ENCODE peak calls at places on chromosomes 16 and 17, in four cellular contexts. Y, B, H and I are unnamed samples.

GRCh38 chr16:714079-714478 is 839 bp upstream of the METRN start:
- DNase-seq in H (no peak), Y (no peak), B (no peak), I (no peak)

GRCh38 chr16:2962334-2963073 is 1.6 kb upstream of the KREMEN2 start:
- DNase-seq in Y (no peak), H (no peak), B (no peak), I (no peak)

GRCh38 chr16:51121850-51122249 is 29.2 kb downstream of the SALL1 start:
- DNase-seq in B (no peak), H (no peak), Y (no peak), I (no peak)

GRCh38 chr17:75667825-75668224 is 687 bp downstream of the SAP30BP start:
- DNase-seq in B (no peak), H (no peak), Y (no peak), I (no peak)

GRCh38 chr17:12209792-12210191 is 189.1 kb downstream of the MAP2K4 start:
- DNase-seq in Y (no peak), H (no peak), B (no peak), I (no peak)

GRCh38 chr17:7224661-7225111 is 4.9 kb downstream of the ACADVL start:
- DNase-seq in B (no peak), Y (no peak), H (no peak), I (no peak)

GRCh38 chr16:9557713-9558112 is 466.3 kb downstream of the HAPSTR1 start:
- DNase-seq in H (no peak), Y (no peak), B (no peak), I (no peak)

GRCh38 chr17:62919388-62919787 is 46.6 kb upstream of the TANC2 start:
- DNase-seq in H (no peak), Y (peak; percentile 65), B (no peak), I (peak; percentile 11)

GRCh38 chr17:14197582-14197981 is 39.1 kb downstream of the CDRT15 start:
- DNase-seq in B (no peak), Y (no peak), H (no peak), I (no peak)

GRCh38 chr17:68101075-68101991 is 65.8 kb downstream of the KPNA2 start:
- DNase-seq in H (peak; percentile 98), B (no peak), Y (peak; percentile 86), I (peak; percentile 85)

GRCh38 chr16:89827383-89828198 is 684 bp upstream of the SPIRE2 start:
- DNase-seq in Y (peak; percentile 59), B (no peak), H (no peak), I (peak; percentile 62)

GRCh38 chr16:67247698-67248400 is 568 bp upstream of the FHOD1 start:
- DNase-seq in Y (no peak), H (no peak), B (no peak), I (no peak)

GRCh38 chr17:77105706-77106105 is 35.1 kb upstream of the SEC14L1 start:
- DNase-seq in H (no peak), Y (no peak), B (no peak), I (no peak)

GRCh38 chr17:62707425-62707739 is 79.9 kb downstream of the MRC2 start:
- DNase-seq in Y (no peak), B (no peak), H (no peak), I (no peak)

GRCh38 chr17:13550291-13550690 is 51.4 kb downstream of the HS3ST3A1 start:
- DNase-seq in H (no peak), B (no peak), Y (peak; percentile 43), I (no peak)

GRCh38 chr16:59591480-59591879 is 857.4 kb upstream of the GOT2 start:
- DNase-seq in Y (peak; percentile 18), H (no peak), B (no peak), I (peak; percentile 53)

GRCh38 chr17:3593384-3593783 is 15.8 kb downstream of the TRPV1 start:
- DNase-seq in Y (no peak), H (no peak), B (no peak), I (no peak)

GRCh38 chr17:76772842-76773521 is 35.1 kb downstream of the MFSD11 start:
- DNase-seq in B (no peak), Y (peak; percentile 87), H (no peak), I (peak; percentile 87)

GRCh38 chr16:2858245-2859025 is 465 bp upstream of the PRSS22 start:
- DNase-seq in H (peak; percentile 58), Y (no peak), B (no peak), I (no peak)

GRCh38 chr16:89422527-89422904 is 67.8 kb downstream of the ANKRD11 start:
- DNase-seq in Y (peak; percentile 90), B (peak; percentile 85), H (peak; percentile 80), I (no peak)

GRCh38 chr17:39903158-39903884 is 15.1 kb downstream of the GSDMB start:
- DNase-seq in H (no peak), Y (peak; percentile 68), B (no peak), I (peak; percentile 3)

GRCh38 chr16:9816644-9817043 is 365.6 kb downstream of the GRIN2A start:
- DNase-seq in Y (no peak), H (no peak), B (no peak), I (no peak)

GRCh38 chr17:53466733-53467132 is 356.0 kb upstream of the KIF2B start:
- DNase-seq in B (no peak), H (no peak), Y (no peak), I (no peak)

GRCh38 chr17:32771396-32771795 is 105.5 kb downstream of the MYO1D start:
- DNase-seq in Y (peak; percentile 73), B (no peak), H (no peak), I (no peak)

GRCh38 chr16:5350118-5350517 is 252.5 kb upstream of the EEF2KMT start:
- DNase-seq in H (no peak), B (no peak), Y (no peak), I (no peak)

GRCh38 chr17:59825533-59826316 is 67.0 kb downstream of the TUBD1 start:
- DNase-seq in H (peak; percentile 51), Y (peak; percentile 90), B (no peak), I (peak; percentile 89)

GRCh38 chr16:53784312-53784711 is 80.4 kb downstream of the FTO start:
- DNase-seq in Y (no peak), B (no peak), H (no peak), I (no peak)

GRCh38 chr17:28118362-28118761 is 75.9 kb downstream of the NLK start:
- DNase-seq in Y (no peak), B (no peak), H (no peak), I (no peak)

GRCh38 chr17:51015145-51015558 is 105.5 kb downstream of the SPAG9 start:
- DNase-seq in B (no peak), H (no peak), Y (peak; percentile 34), I (peak; percentile 74)

GRCh38 chr17:13102477-13102876 is 84.7 kb upstream of the ELAC2 start:
- DNase-seq in Y (no peak), B (no peak), H (no peak), I (no peak)

GRCh38 chr16:54965464-54965863 is 34.8 kb downstream of the IRX5 start:
- DNase-seq in Y (no peak), B (no peak), H (no peak), I (no peak)

GRCh38 chr16:56985288-56985961 is 3.9 kb upstream of the NLRC5 start:
- DNase-seq in Y (peak; percentile 93), H (peak; percentile 91), B (no peak), I (peak; percentile 88)

GRCh38 chr17:28397687-28398279 is 8.2 kb downstream of the SLC46A1 start:
- DNase-seq in B (no peak), H (no peak), Y (no peak), I (no peak)

GRCh38 chr17:78409191-78409621 is 30.8 kb downstream of the PGS1 start:
- DNase-seq in H (no peak), B (no peak), Y (no peak), I (no peak)

DNA sequence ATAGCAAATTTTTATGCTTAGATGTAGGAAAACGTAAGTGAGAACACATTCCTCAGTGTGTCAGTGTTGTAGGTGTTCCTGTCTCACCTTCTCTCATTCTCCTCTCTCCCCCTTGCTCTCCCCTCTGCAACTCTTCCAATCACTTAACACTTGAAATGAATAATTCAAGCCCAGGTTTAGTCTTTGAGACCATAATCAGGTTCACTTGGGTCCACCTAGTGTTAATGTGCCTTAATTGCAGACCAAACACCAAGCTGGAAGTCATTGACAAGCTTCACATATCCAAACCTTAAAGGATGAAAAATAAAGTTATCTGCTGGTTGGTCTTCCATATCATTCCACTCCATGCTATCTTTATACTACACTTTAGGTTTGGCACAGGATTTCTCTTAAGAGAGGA is 37.0 kb downstream of the STXBP4 start:
- DNase-seq in H (no peak), B (no peak), Y (peak; percentile 43), I (peak; percentile 8)
- TF ChIP-seq CTCF in H (no peak), B (peak; percentile 47), Y (peak; percentile 45), I (peak; percentile 45)

GRCh38 chr17:9072626-9073339 is 51.5 kb downstream of the NTN1 start:
- DNase-seq in Y (no peak), H (peak; percentile 85), B (no peak), I (peak; percentile 21)
- H3K4me3 ChIP-seq in Y (no peak overlapping the region), H (peak overlapping the region; percentile 16), B (no peak overlapping the region), I (no peak overlapping the region)

DNA sequence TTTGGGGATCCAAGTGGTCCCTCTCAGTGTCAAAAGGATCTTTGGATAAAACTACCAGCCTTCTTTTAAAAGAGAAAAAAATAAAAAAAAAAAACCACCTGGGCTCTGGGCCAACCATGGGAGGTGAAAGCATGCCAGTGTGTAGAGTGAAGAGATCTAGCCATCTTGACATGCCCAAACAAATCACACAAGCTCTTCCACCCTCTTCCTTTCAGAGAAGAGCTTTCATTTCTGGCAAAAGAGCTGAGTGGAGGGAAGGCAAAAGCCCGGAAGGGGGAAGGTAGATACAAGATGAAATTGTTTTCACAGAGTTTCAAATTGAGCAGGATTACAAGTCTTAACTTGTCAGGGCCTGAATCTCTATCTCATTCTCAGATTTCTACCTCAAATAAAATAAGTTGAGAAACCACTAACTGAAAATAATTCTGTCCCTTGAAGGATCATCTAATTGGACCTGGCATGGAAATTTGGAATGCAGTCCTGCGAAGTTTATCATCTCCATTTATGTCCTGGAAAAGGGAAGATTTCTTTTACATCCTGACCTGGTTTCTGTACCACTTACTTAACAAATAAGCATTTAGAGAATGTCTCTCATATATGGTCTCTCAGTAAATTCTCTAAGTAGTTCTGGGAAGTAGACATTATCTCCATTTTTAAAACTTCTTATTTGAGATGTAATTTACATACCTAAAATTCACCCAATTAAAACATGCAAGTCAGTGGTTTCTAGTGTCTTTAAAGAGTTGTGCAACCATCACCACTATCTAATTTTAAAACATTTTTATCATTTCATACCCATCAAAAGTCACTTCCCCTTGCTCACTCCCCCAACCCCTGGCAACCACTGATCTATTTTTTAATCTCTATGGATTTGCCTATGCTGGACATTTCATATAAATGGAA is 93.6 kb downstream of the TANGO6 start:
- DNase-seq in Y (no peak), B (no peak), H (no peak), I (peak; percentile 53)
- TF ChIP-seq CTCF in Y (no peak), B (no peak), H (no peak), I (no peak)

DNA sequence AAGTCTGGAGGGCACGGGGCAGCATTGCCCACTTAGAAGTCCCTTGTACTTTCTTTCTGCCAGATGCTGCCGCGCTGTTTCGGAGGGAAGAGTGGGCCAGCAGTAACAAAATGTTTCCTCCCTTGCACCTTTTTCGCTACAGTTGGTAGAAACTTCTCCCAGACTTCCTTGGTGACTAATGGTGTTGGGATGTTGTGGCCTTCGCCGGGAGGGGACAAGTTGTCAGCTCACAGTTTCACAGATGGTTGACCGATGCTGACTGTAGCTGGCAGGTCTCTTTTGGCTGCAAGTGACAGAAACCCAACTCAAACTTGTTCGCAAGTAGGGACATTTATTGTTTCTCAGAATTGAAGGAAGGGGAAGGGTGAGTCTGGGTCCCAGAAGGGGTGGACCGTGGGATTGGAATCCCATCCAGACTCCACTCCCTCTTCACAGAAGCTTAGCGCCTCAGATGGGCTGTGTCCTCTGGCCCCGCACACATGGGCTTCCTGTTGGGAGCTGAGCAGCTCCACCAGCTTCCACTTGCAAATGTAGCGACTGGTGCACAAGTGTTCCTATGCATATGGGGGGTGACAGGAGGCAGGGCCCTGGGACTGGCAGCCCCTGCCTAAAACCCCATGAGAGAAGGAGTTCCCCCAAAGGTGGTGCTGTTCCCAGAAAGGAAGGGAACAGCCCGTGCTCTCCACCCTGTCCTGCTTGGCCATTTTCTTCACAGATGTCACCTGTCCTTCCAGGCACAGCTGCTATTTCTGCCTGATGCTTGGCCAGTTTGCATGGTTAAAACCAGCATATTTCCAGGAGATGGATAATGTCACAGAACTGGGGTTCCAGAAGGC is 30.9 kb upstream of the RPRML start:
- DNase-seq in Y (no peak), B (no peak), H (no peak), I (no peak)
- H3K4me3 ChIP-seq in Y (no peak overlapping the region), B (no peak overlapping the region), H (no peak overlapping the region), I (no peak overlapping the region)